ENCODE peak calls at places on chromosome 1, in five cellular contexts. M is H1, A is GM12891, Y is HepG2, F is GM12878. X is an unnamed sample.

GRCh38 chr1:59016390-59016789 is 232.5 kb upstream of the JUN start:
- DNase-seq in A (no peak), M (no peak), F (no peak), Y (no peak), X (no peak)

GRCh38 chr1:1001631-1002300 is 1.9 kb upstream of the HES4 start:
- DNase-seq in M (peak; percentile 93), Y (peak; percentile 62), A (peak; percentile 90), F (no peak), X (peak; percentile 94)

GRCh38 chr1:180181048-180181447 is 26.4 kb downstream of the QSOX1 start:
- DNase-seq in M (no peak), F (no peak), Y (no peak), A (no peak), X (no peak)

GRCh38 chr1:51316113-51316763 is 14.1 kb downstream of the TTC39A start:
- DNase-seq in A (no peak), M (no peak), F (no peak), Y (no peak), X (no peak)

GRCh38 chr1:151221616-151222015 is 23.3 kb downstream of the PIP5K1A start:
- DNase-seq in Y (no peak), F (no peak), A (no peak), M (no peak), X (no peak)

GRCh38 chr1:147551036-147551435 is 9.7 kb downstream of the BCL9 start:
- DNase-seq in M (no peak), Y (no peak), A (no peak), F (no peak), X (no peak)

GRCh38 chr1:112889052-112889451 is 66.9 kb downstream of the SLC16A1 start:
- DNase-seq in F (no peak), Y (no peak), A (no peak), M (no peak), X (no peak)

GRCh38 chr1:40477680-40478057 is 579 bp downstream of the ZFP69 start:
- DNase-seq in A (peak; percentile 11), M (no peak), F (no peak), Y (no peak), X (peak; percentile 11)

GRCh38 chr1:38018864-38019343 is 6.4 kb downstream of the UTP11 start:
- DNase-seq in F (no peak), A (no peak), M (no peak), Y (peak; percentile 45), X (no peak)

GRCh38 chr1:190168116-190168515 is 309.5 kb downstream of the BRINP3 start:
- DNase-seq in M (no peak), A (no peak), F (no peak), Y (no peak), X (no peak)

GRCh38 chr1:205942631-205943159 is 561 bp downstream of the SLC26A9 start:
- DNase-seq in F (no peak), Y (no peak), A (no peak), M (no peak), X (no peak)

GRCh38 chr1:168441745-168442144 is 102.1 kb downstream of the XCL2 start:
- DNase-seq in M (no peak), Y (no peak), F (no peak), A (no peak), X (no peak)
- TF ChIP-seq TAF1 in M (no peak), Y (no peak), F (no peak), A (no peak), X (no peak)

GRCh38 chr1:39268906-39269305 is 64.4 kb downstream of the MACF1 start:
- DNase-seq in F (no peak), Y (no peak), M (peak; percentile 62), A (no peak), X (no peak)

GRCh38 chr1:39266792-39267191 is 62.3 kb downstream of the MACF1 start:
- DNase-seq in M (no peak), Y (no peak), F (no peak), A (no peak), X (no peak)

GRCh38 chr1:39269349-39269748 is 64.9 kb downstream of the MACF1 start:
- DNase-seq in F (no peak), M (no peak), Y (no peak), A (no peak), X (no peak)

GRCh38 chr1:39269791-39270342 is 65.4 kb downstream of the MACF1 start:
- DNase-seq in M (no peak), A (no peak), Y (peak; percentile 36), F (peak; percentile 92), X (no peak)

GRCh38 chr1:39268112-39268581 is 63.7 kb downstream of the MACF1 start:
- DNase-seq in M (no peak), A (no peak), Y (no peak), F (no peak), X (peak; percentile 25)
- TF ChIP-seq POLR2A in M (no peak), A (no peak), Y (no peak), F (peak; percentile 38), X (peak; percentile 64)

GRCh38 chr1:201537966-201538617 is 835 bp upstream of the NAV1 start:
- DNase-seq in F (no peak), M (peak; percentile 78), A (no peak), Y (no peak), X (no peak)
- TF ChIP-seq TAF1 in F (no peak), M (no peak), A (no peak), Y (no peak), X (no peak)

DNA sequence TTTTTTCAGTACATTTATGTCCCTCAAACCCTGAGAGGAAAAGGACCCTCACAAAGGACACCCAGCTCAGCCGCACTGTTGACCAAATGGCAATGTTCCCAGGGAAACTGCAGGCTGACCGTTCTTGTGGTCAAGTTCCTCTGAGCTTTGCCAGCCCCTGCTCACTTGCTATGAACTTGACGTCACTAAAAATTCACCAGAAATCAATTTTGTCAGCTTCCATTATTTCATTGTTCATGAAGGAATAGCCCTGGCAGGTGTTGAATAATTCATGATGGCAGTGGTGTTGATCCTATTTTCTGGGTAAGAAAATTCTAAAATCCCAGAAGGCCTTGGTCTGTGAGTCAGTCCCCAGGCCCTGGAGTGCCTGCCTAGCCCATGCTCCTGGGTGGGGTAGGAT is 318.8 kb downstream of the ZNF326 start:
- DNase-seq in A (no peak), F (no peak), Y (no peak), M (no peak), X (no peak)
- TF ChIP-seq POLR2A in A (no peak), F (no peak), Y (no peak), M (no peak), X (no peak)

GRCh38 chr1:88961647-88962275 is 30.7 kb downstream of the KYAT3 start:
- DNase-seq in F (no peak), A (no peak), M (no peak), Y (no peak), X (no peak)

GRCh38 chr1:88961081-88961480 is 31.3 kb downstream of the KYAT3 start:
- DNase-seq in Y (no peak), A (no peak), M (no peak), F (no peak), X (no peak)

GRCh38 chr1:88956003-88956402 is 36.4 kb downstream of the KYAT3 start:
- DNase-seq in Y (no peak), A (no peak), M (no peak), F (no peak), X (no peak)
- TF ChIP-seq TAF1 in Y (no peak), A (no peak), M (no peak), F (no peak), X (no peak)

GRCh38 chr1:18902523-18903312 is at the start of gene ALDH4A1:
- DNase-seq in F (peak; percentile 90), A (peak; percentile 98), M (peak; percentile 87), Y (peak; percentile 98), X (peak; percentile 99)
- TF ChIP-seq POLR2A in F (peak; percentile 79), A (peak; percentile 72), M (peak; percentile 84), Y (peak; percentile 77), X (peak; percentile 66)